ENCODE peak calls at places on chromosomes 13 and 19, in seven cellular contexts. V, R, Y, N, K, D and C are unnamed samples.

GRCh38 chr13:66805657-66806056 is 424.5 kb downstream of the PCDH9 start:
- DNase-seq in K (peak; percentile 54), V (no peak), N (no peak), Y (no peak), R (no peak), D (no peak), C (no peak)

GRCh38 chr13:95608640-95609280 is 35.7 kb downstream of the DZIP1 start:
- DNase-seq in K (no peak), R (no peak), D (no peak), Y (peak; percentile 26), N (no peak), V (no peak), C (no peak)

GRCh38 chr19:10670876-10671804 is 17.0 kb downstream of the ILF3 start:
- DNase-seq in K (no peak), N (no peak), V (no peak), Y (no peak), R (no peak), D (no peak), C (no peak)

GRCh38 chr13:25966086-25966485 is 85.7 kb downstream of the SHISA2 start:
- DNase-seq in R (no peak), K (no peak), D (no peak), N (no peak), V (no peak), Y (no peak), C (no peak)

GRCh38 chr13:90928109-90928508 is 419.4 kb upstream of the MIR17HG start:
- DNase-seq in D (no peak), K (no peak), R (no peak), N (no peak), V (no peak), Y (no peak), C (no peak)

GRCh38 chr19:33264881-33265445 is 37.4 kb downstream of the CEBPA start:
- DNase-seq in V (no peak), N (no peak), R (no peak), Y (no peak), D (no peak), K (no peak), C (no peak)

GRCh38 chr19:10419646-10420443 is 493 bp upstream of the PDE4A start:
- DNase-seq in D (no peak), Y (peak; percentile 75), R (no peak), V (peak; percentile 62), K (peak; percentile 61), N (peak; percentile 86), C (peak; percentile 98)

GRCh38 chr13:49457221-49457620 is 13.1 kb downstream of the SETDB2 start:
- DNase-seq in K (peak; percentile 63), D (no peak), Y (no peak), R (no peak), V (no peak), N (no peak), C (no peak)

GRCh38 chr19:1833540-1833939 is 14.7 kb downstream of the REXO1 start:
- DNase-seq in R (no peak), K (no peak), D (no peak), Y (no peak), V (no peak), N (no peak), C (no peak)

GRCh38 chr19:19105365-19106060 is 32.8 kb downstream of the TMEM161A start:
- DNase-seq in V (peak; percentile 56), D (peak; percentile 65), R (no peak), N (peak; percentile 20), Y (peak; percentile 89), K (no peak), C (no peak)

GRCh38 chr19:30802424-30803013 is 430.3 kb downstream of the ZNF536 start:
- DNase-seq in N (no peak), K (no peak), D (no peak), Y (no peak), R (no peak), V (no peak), C (no peak)

GRCh38 chr19:16295071-16295470 is 29.6 kb upstream of the KLF2 start:
- DNase-seq in V (no peak), D (no peak), R (no peak), N (no peak), K (no peak), Y (no peak), C (no peak)
- TF ChIP-seq CTCF in V (no peak), D (no peak), R (no peak), N (no peak), K (no peak), Y (no peak), C (no peak)

GRCh38 chr19:51600940-51601575 is 29.1 kb downstream of the SIGLEC5 start:
- DNase-seq in R (no peak), K (no peak), V (no peak), Y (no peak), D (no peak), N (peak; percentile 17), C (no peak)
- TF ChIP-seq CTCF in R (no peak), K (no peak), V (no peak), Y (no peak), D (no peak), N (no peak), C (no peak)

DNA sequence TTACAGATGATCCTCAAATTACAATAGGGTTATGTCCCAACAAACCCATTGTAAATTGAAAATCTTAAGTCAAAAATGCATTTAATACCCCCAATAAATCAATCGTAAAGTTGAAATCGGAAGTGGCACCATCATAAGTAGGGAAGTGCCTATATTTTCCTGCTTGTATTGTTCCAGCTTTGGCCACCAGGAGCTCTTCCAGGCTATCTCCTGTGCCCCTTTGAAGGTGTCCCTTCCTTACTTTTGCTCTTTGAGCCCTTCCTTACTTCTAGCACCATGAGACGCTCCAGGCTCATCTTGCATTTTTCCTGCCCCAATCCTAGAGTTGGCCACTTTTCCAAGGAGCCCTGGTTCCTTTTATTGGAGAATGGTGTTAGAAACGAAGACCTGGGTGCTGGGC is 163.0 kb upstream of the TSC22D1 start:
- DNase-seq in Y (no peak), R (no peak), K (no peak), V (no peak), N (no peak), D (no peak), C (no peak)
- TF ChIP-seq CTCF in Y (peak; percentile 30), R (no peak), K (no peak), V (peak; percentile 21), N (no peak), D (no peak), C (no peak)

DNA sequence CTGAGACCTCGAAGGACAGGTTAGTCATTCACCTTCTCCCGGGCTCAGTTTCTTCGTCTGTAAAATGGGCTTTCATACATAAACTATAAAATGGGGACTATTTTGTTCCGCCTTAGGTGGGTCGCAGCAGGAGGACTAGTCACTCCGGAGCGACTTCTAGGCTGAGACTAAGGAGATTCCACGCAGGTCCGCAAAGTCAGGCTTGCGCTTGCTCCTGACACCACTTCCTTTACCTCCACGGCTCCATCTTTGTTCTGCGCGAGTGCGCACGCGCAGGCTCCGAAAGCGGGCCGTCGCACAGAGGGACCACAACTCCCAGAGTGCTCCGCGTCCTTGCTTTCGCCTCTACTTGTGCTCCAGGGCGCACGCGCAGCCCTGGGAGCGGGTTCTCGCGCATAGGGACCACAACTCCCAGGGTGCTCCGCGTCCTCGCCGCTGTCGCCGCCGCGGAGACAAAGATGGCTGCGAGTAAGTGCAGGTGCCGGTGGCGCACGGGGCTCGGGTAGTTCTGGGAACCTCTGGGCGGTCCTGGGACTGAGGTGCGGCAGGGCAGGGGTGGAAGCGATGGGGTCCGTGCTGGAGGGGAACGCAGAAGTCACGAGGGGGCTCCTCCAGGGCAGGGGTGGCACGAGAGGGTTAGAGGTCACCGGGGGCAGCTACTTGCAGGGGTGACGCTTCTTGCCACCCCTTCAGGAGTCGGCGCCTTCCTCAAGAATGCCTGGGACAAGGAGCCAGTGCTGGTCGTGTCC is at the start of gene NDUFA3:
- DNase-seq in R (peak; percentile 98), D (peak; percentile 99), K (peak; percentile 98), N (peak; percentile 98), V (peak; percentile 100), Y (peak; percentile 97), C (peak; percentile 99)
- TF ChIP-seq CTCF in R (no peak), D (no peak), K (no peak), N (no peak), V (no peak), Y (no peak), C (no peak)

GRCh38 chr13:36847541-36848045 is 28.6 kb downstream of the RFXAP start:
- DNase-seq in V (no peak), R (no peak), Y (no peak), N (no peak), K (no peak), D (no peak), C (no peak)

GRCh38 chr13:36850790-36851438 is 31.9 kb downstream of the RFXAP start:
- DNase-seq in Y (peak; percentile 60), N (peak; percentile 36), D (no peak), K (no peak), R (no peak), V (peak; percentile 24), C (no peak)

DNA sequence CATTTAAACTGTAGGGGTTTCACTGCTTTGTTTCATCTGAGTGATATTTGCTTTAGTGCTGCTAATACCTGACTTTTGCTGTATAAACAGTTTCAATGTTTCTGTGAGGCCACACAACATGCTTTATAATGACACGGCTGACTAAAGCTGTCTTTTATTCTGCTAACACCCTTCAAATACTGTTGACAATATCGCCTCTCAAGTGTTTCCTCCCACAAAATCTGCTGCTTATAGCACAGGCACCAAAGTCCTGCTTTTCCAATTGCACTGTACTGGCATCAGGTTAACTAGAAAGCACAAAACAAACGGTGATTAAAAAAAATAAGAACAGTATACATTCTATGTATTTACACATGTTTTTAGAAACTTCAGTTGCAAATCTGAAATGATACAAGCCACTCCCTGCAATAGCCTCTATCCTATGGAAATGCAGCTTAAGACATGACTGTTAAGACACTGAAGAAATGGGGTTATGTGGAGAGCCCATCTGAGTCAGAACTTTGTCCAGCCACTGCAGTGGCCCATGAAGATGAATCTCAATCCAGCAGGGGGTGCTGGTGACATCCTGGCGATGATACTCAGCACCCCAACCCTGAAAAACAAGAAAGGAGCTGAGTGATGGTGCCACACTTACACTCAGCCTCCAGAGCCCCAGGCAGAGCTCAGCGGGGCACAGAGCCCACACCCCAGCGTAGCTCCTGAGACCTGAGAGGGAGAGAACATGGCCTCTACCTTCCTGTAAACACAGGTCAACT is 29.4 kb downstream of the RFXAP start:
- DNase-seq in V (peak; percentile 17), D (no peak), R (no peak), K (peak; percentile 19), Y (no peak), N (peak; percentile 34), C (no peak)
- TF ChIP-seq CTCF in V (peak; percentile 51), D (no peak), R (no peak), K (peak; percentile 27), Y (peak; percentile 22), N (no peak), C (peak; percentile 41)